ENCODE peak calls at places on chromosome 13, in four cellular contexts. T is AG04450, R is heart left ventricle, E is suprapubic skin. Y is an unnamed sample.

GRCh38 chr13:104372128-104372527 is 1305.9 kb upstream of the SLC10A2 start:
- DNase-seq in T (no peak), E (no peak), R (no peak), Y (no peak)

GRCh38 chr13:62162860-62163259 is 747.2 kb upstream of the PCDH20 start:
- DNase-seq in E (no peak), T (no peak), R (no peak), Y (no peak)

GRCh38 chr13:38366954-38367645 is 17.4 kb downstream of the UFM1 start:
- DNase-seq in E (no peak), T (no peak), R (no peak), Y (no peak)

GRCh38 chr13:60398949-60399589 is 2.0 kb downstream of the TDRD3 start:
- DNase-seq in R (no peak), T (no peak), E (no peak), Y (no peak)

GRCh38 chr13:51422484-51422883 is 30.4 kb downstream of the INTS6 start:
- DNase-seq in R (no peak), T (no peak), E (no peak), Y (no peak)

GRCh38 chr13:34189946-34190345 is 372.0 kb downstream of the RFC3 start:
- DNase-seq in E (no peak), T (no peak), R (no peak), Y (no peak)

GRCh38 chr13:77810891-77811290 is 107.7 kb downstream of the EDNRB start:
- DNase-seq in E (no peak), R (no peak), T (no peak), Y (no peak)

GRCh38 chr13:102504002-102504401 is 92.8 kb upstream of the TPP2 start:
- DNase-seq in E (no peak), T (no peak), R (no peak), Y (no peak)

GRCh38 chr13:27110056-27110746 is 61.4 kb downstream of the USP12 start:
- DNase-seq in E (no peak), R (no peak), T (no peak), Y (no peak)

GRCh38 chr13:98466634-98467236 is 110.2 kb downstream of the STK24 start:
- DNase-seq in E (no peak), R (no peak), T (no peak), Y (no peak)

GRCh38 chr13:63972328-63972727 is 2556.7 kb upstream of the PCDH20 start:
- DNase-seq in T (no peak), E (no peak), R (no peak), Y (no peak)

GRCh38 chr13:109139346-109139745 is 509.9 kb downstream of the MYO16 start:
- DNase-seq in R (no peak), E (no peak), T (no peak), Y (no peak)

GRCh38 chr13:109136873-109137272 is 507.5 kb downstream of the MYO16 start:
- DNase-seq in E (no peak), R (no peak), T (no peak), Y (no peak)

GRCh38 chr13:109140054-109140776 is 510.8 kb downstream of the MYO16 start:
- DNase-seq in T (no peak), R (no peak), E (no peak), Y (no peak)

GRCh38 chr13:109141716-109142115 is 512.3 kb downstream of the MYO16 start:
- DNase-seq in E (no peak), T (no peak), R (no peak), Y (no peak)

DNA sequence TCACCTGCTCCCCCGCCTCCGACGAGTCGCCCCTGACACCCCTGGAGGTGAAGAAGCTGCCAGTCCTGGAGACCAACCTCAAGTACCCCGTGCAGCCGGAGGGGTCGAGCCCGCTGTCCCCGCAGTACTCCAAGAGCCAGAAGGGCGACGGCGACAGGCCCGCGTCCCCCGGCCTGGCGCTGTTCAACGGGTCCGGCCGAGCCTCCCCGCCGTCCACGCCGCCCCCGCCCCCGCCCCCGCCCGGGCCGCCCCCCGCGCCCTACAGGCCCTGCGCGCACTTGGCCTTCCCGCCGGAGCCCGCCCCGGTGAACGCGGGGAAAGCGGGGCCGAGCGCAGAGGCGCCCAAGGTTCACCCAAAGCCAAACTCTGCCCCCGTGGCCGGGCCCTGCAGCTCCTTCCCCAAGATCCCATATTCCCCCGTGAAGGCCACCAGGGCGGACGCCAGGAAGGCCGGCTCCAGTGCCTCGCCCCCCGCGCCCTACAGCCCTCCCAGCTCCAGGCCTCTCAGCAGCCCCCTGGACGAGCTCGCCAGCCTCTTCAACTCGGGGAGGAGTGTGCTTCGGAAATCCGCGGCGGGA is 511.5 kb downstream of the MYO16 start:
- DNase-seq in T (no peak), R (no peak), E (no peak), Y (no peak)
- H3K4me3 ChIP-seq in T (peak), R (peak), E (peak), Y (no peak)

GRCh38 chr13:40648841-40649240 is 17.6 kb downstream of the FOXO1 start:
- DNase-seq in E (no peak), R (no peak), T (no peak), Y (no peak)

GRCh38 chr13:40640845-40641458 is 25.5 kb downstream of the FOXO1 start:
- DNase-seq in T (no peak), E (no peak), R (no peak), Y (peak)

GRCh38 chr13:40648040-40648439 is 18.4 kb downstream of the FOXO1 start:
- DNase-seq in R (no peak), E (no peak), T (no peak), Y (no peak)

GRCh38 chr13:40640202-40640601 is 26.2 kb downstream of the FOXO1 start:
- DNase-seq in R (no peak), T (no peak), E (no peak), Y (peak)

GRCh38 chr13:40644838-40645620 is 21.4 kb downstream of the FOXO1 start:
- DNase-seq in T (no peak), R (no peak), E (no peak), Y (peak)
- H3K4me3 ChIP-seq in T (no peak), R (no peak), E (no peak), Y (peak)

DNA sequence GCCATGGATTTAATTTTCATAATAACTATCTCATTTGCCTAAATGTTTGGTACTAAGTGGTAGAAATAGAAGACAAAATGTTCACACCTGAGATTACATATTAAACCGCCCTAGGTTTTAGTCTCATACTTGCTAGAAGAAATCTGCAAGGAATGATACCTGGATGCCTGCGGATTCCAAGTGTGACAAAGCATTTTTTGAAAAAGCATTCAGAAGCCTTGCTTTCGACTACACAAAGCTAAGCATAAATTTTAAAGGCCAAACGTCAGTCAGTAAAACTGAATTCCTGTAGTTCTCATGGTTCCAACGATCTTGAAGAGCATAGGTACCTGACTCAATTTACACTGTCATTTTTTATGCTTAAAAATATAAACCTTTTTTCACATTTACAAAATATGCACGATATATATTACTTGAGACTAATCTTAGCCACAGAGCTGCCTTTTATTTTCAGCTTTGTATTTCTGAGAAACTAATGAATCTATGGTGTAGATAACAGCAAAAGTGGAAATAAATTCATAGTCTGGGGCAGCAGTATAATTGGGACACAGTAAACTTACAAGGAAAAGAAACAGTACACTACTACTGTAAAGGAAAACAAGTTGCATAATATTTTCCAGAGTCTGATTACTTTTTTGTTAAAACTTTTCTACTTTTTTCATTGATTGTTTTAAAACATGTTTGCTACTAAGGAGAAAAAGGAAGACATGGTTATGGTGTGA is 1.2 kb upstream of the LRRC63 start:
- DNase-seq in E (no peak), T (no peak), R (no peak), Y (no peak)
- H3K4me3 ChIP-seq in E (peak), T (no peak), R (peak), Y (peak)

DNA sequence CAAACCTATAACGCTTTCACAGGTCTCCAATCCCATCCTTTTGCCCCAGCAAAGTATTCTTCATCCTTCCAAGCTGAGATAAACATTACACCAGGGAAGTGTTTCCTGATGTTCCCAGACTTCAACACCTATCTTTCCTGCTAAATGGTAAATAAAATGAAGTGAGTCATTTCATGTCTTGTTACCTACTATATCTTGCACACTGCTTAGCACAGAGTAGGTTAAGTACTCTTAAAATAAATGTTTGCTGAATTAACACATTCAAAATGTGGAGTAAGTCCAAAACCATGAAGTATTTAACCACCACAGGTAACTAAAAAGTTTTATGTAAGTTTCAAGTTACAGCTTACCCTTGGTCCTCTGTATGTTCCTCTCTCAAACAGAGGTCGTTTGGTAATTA is 3.4 kb downstream of the RBM26 start:
- DNase-seq in R (no peak), T (no peak), E (no peak), Y (no peak)
- H3K4me3 ChIP-seq in R (no peak), T (no peak), E (no peak), Y (peak)

GRCh38 chr13:40590112-40590862 is 76.2 kb downstream of the FOXO1 start:
- DNase-seq in R (no peak), E (no peak), T (no peak), Y (no peak)
- H3K4me3 ChIP-seq in R (no peak), E (no peak), T (no peak), Y (peak)

DNA sequence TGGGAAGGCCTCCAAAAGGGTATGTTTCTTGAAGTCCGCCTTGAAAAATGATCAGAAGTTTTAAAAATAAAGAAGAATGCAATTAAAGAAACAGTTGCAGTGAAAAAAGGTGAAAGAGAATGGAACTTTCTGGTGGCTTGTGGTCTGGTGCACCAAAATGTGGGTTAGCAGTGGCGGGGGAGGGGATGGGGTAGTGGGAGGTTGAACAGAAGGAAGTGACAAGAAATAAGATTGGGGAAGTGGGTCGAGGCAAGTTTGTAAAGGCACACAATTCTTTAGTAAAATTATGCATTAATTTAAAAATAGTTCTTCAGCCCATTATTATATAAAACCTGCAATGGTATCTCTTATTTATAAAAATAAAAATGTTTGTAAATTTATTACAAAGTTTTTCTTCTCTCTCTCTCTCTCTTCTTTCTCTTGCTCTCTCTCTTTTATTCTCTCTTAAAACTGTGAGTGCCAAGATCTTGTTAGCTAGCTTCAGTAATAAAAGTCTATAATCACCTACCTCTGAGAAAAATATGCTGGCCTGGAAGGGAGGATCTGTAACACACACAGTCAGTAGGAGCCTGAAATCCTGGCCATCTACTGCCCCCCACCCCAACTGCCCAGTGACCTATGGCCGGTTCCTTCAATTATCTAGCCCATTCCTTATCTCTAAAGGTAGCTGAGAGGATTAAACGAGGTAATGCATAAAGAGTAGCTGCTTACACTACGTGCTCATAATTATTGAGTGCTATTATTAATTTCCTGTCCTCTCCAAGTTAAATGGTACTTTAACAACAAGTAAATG is 2.2 kb downstream of the LCP1 start:
- DNase-seq in T (no peak), E (no peak), R (peak), Y (peak)
- H3K4me3 ChIP-seq in T (no peak), E (peak), R (peak), Y (peak)

DNA sequence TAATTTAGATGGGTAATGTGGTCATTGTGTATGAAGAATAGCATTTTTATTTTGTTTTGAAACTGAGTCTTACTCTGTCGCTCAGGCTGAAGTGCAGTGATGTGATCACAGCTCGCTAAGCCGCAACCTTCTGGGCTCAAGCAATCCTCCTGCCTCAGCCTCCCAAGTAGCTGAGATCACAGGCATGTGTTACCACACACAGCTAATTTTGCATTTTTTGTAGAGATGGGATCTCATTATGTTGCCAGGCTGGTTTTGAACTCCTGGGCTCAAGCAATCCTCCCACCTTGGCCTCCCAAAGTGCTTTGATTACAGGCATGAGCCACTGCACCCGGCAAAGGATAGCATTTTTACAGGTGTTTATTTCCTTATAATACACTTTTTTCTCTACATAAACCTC is 36.6 kb downstream of the SERTM1 start:
- DNase-seq in E (no peak), R (no peak), T (no peak), Y (no peak)
- H3K4me3 ChIP-seq in E (no peak), R (no peak), T (no peak), Y (no peak)

GRCh38 chr13:112983428-112984196 is 14.6 kb downstream of the MCF2L start:
- DNase-seq in E (no peak), R (no peak), T (no peak), Y (no peak)

GRCh38 chr13:112981361-112981905 is 12.4 kb downstream of the MCF2L start:
- DNase-seq in E (no peak), T (no peak), R (no peak), Y (no peak)

GRCh38 chr13:112980441-112980840 is 11.4 kb downstream of the MCF2L start:
- DNase-seq in E (no peak), T (no peak), R (no peak), Y (no peak)

GRCh38 chr13:112983042-112983305 is 14.0 kb downstream of the MCF2L start:
- DNase-seq in T (no peak), R (no peak), E (no peak), Y (no peak)

DNA sequence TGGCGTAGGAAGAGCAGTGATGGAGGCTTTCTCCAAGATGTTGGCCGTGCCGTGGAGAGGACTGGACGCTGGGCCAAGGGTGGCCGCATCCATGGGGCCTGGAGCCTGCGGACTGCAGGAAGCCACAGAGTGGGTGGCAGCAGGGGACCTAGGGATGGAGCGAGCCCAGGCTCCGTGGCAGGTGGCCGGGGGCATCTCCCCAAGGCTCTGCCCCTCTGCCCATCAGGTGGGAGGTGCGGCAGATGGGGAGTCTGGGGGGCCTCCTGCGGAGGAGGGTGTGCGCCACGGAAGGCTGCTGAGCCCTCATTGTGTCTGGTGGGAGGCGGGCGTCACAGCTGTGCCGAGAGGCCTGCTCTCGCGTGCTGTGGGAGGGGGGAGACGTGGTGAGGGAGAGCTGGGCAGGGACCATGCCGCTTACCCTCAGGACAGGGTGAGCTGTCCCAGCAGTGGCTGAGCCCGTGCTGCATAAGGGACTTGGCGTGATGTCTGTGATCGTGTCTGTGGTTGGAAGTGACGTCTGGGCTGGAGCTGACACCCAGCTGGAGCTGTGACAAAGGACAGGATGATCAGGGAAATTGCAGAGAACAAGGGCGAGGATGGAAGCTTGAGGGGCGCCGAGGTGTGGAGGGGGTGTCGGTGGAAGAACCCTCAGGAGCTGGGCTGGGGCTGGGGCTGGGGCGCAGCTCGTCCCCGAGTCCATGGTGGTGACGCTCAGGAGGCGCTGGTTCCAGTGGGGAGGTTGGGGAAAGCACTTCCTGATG is 13.4 kb downstream of the MCF2L start:
- DNase-seq in T (no peak), R (no peak), E (no peak), Y (no peak)
- H3K4me3 ChIP-seq in T (no peak), R (peak), E (peak), Y (no peak)

DNA sequence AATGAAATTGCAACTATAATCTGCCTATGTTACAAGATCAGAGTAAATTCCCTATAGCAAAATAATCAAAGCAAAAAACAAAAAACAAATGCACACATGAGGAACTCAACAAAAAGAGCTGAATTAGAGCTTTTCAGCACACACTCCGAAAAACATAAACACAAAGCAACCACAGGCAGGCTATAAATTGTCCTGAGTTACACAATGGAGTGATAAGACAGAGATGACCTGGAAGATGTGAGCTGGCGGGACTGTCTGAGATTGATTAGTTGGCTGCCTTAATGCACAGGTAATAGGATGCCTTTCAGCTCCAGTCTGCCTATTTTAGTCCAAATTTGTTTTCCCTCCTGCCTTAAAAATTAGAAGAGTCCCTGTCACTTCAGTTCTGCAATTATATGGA is 159.0 kb upstream of the FNDC3A start:
- DNase-seq in R (no peak), T (no peak), E (no peak), Y (no peak)
- H3K4me3 ChIP-seq in R (no peak), T (no peak), E (no peak), Y (peak)

Y was measured in CD4-positive, CD25-positive, alpha-beta regulatory T cell.